ENCODE peak calls at places on chromosomes 7 and 10, in four cellular contexts. T is B cell, Q is glutamatergic neuron, C is mucosa of descending colon. N is an unnamed sample.

GRCh38 chr10:30630571-30630970 is 1.0 kb upstream of the LYZL2 start:
- DNase-seq in T (no peak), Q (no peak), C (no peak), N (no peak)

GRCh38 chr10:100970076-100970913 is 991 bp downstream of the SEMA4G start:
- DNase-seq in T (peak), Q (peak), C (peak), N (peak)

GRCh38 chr10:76543655-76544054 is 1094.0 kb downstream of the KCNMA1 start:
- DNase-seq in T (no peak), Q (no peak), C (no peak), N (no peak)

GRCh38 chr7:80467069-80467468 is 44.8 kb downstream of the GNAT3 start:
- DNase-seq in T (no peak), Q (no peak), C (no peak), N (no peak)

GRCh38 chr10:36096571-36096970 is 454.5 kb upstream of the FZD8 start:
- DNase-seq in T (no peak), Q (no peak), C (no peak), N (no peak)

GRCh38 chr7:98617051-98617959 is at the start of gene NPTX2:
- DNase-seq in T (no peak), Q (peak), C (peak), N (no peak)

GRCh38 chr10:116704926-116705325 is 37.4 kb downstream of the HSPA12A start:
- DNase-seq in T (no peak), Q (no peak), C (no peak), N (no peak)

GRCh38 chr7:7868245-7868899 is 100.2 kb upstream of the GLCCI1 start:
- DNase-seq in T (peak), Q (no peak), C (no peak), N (no peak)

GRCh38 chr7:141359740-141360413 is 191.3 kb upstream of the AGK start:
- DNase-seq in T (no peak), Q (no peak), C (no peak), N (no peak)

GRCh38 chr10:122149138-122149606 is 121.9 kb upstream of the BTBD16 start:
- DNase-seq in T (no peak), Q (peak), C (peak), N (no peak)

GRCh38 chr7:155558961-155559360 is 12.6 kb upstream of the CNPY1 start:
- DNase-seq in T (no peak), Q (no peak), C (no peak), N (no peak)

GRCh38 chr10:103284170-103284569 is 7.2 kb downstream of the INA start:
- DNase-seq in T (no peak), Q (no peak), C (no peak), N (no peak)

GRCh38 chr7:47285860-47286491 is 295.9 kb downstream of the TNS3 start:
- DNase-seq in T (no peak), Q (no peak), C (no peak), N (no peak)

GRCh38 chr7:155974186-155974897 is 162.1 kb upstream of the SHH start:
- DNase-seq in T (no peak), Q (no peak), C (no peak), N (peak)

GRCh38 chr10:5293691-5294550 is 70.8 kb upstream of the UCN3 start:
- DNase-seq in T (no peak), Q (peak), C (peak), N (no peak)

GRCh38 chr10:36007369-36007768 is 365.3 kb upstream of the FZD8 start:
- DNase-seq in T (no peak), Q (no peak), C (no peak), N (no peak)

GRCh38 chr10:22649390-22649841 is 65.0 kb downstream of the PIP4K2A start:
- DNase-seq in T (no peak), Q (no peak), C (no peak), N (no peak)

GRCh38 chr10:44352316-44353127 is 32.4 kb downstream of the CXCL12 start:
- DNase-seq in T (no peak), Q (no peak), C (peak), N (no peak)

GRCh38 chr7:26155531-26156375 is 3.8 kb downstream of the NFE2L3 start:
- DNase-seq in T (no peak), Q (no peak), C (no peak), N (no peak)

GRCh38 chr7:7595451-7595850 is 28.8 kb downstream of the MIOS start:
- DNase-seq in T (peak), Q (no peak), C (no peak), N (no peak)

GRCh38 chr10:100661546-100661945 is 83.8 kb upstream of the PAX2 start:
- DNase-seq in T (no peak), Q (no peak), C (no peak), N (no peak)

GRCh38 chr10:70699659-70700174 is 27.4 kb downstream of the ADAMTS14 start:
- DNase-seq in T (no peak), Q (no peak), C (no peak), N (no peak)

GRCh38 chr7:36372156-36372555 is 17.5 kb upstream of the ANLN start:
- DNase-seq in T (no peak), Q (no peak), C (no peak), N (no peak)

GRCh38 chr10:110344622-110345021 is 39.9 kb upstream of the SMNDC1 start:
- DNase-seq in T (no peak), Q (no peak), C (no peak), N (no peak)

GRCh38 chr10:106565546-106565945 is 599.0 kb downstream of the SORCS1 start:
- DNase-seq in T (no peak), Q (no peak), C (no peak), N (no peak)

GRCh38 chr10:117569610-117570395 is 27.3 kb downstream of the EMX2 start:
- DNase-seq in T (no peak), Q (peak), C (no peak), N (no peak)

GRCh38 chr10:125624800-125625199 is 58.2 kb downstream of the TEX36 start:
- DNase-seq in T (no peak), Q (no peak), C (no peak), N (no peak)

GRCh38 chr7:157544980-157545680 is 208.3 kb downstream of the DNAJB6 start:
- DNase-seq in T (no peak), Q (peak), C (peak), N (no peak)

GRCh38 chr10:19819419-19820033 is 3.3 kb downstream of the PLXDC2 start:
- DNase-seq in T (peak), Q (no peak), C (no peak), N (no peak)

GRCh38 chr7:158760936-158761335 is 56.3 kb upstream of the NCAPG2 start:
- DNase-seq in T (no peak), Q (no peak), C (no peak), N (no peak)

GRCh38 chr10:123800299-123800698 is 91.3 kb downstream of the CPXM2 start:
- DNase-seq in T (no peak), Q (no peak), C (no peak), N (no peak)

GRCh38 chr10:48773580-48773979 is 88.9 kb downstream of the WDFY4 start:
- DNase-seq in T (no peak), Q (no peak), C (no peak), N (no peak)

GRCh38 chr10:61272781-61273180 is 180.4 kb downstream of the TMEM26 start:
- DNase-seq in T (no peak), Q (no peak), C (no peak), N (no peak)

GRCh38 chr7:3493499-3493898 is 192.4 kb downstream of the SDK1 start:
- DNase-seq in T (no peak), Q (no peak), C (no peak), N (no peak)

GRCh38 chr7:822692-823276 is 9.5 kb upstream of the SUN1 start:
- DNase-seq in T (no peak), Q (no peak), C (peak), N (no peak)
- TF ChIP-seq CTCF in T (no peak), Q (no peak), C (no peak), N (no peak)

GRCh38 chr7:86768394-86768793 is 124.7 kb downstream of the GRM3 start:
- DNase-seq in T (no peak), Q (no peak), C (no peak), N (no peak)

GRCh38 chr7:86765931-86766330 is 122.2 kb downstream of the GRM3 start:
- DNase-seq in T (no peak), Q (no peak), C (no peak), N (no peak)

GRCh38 chr7:86773309-86773708 is 129.6 kb downstream of the GRM3 start:
- DNase-seq in T (no peak), Q (no peak), C (no peak), N (no peak)

GRCh38 chr7:86768967-86769760 is 125.5 kb downstream of the GRM3 start:
- DNase-seq in T (no peak), Q (no peak), C (no peak), N (no peak)
- TF ChIP-seq CTCF in T (no peak), Q (no peak), C (no peak), N (no peak)

GRCh38 chr10:73344267-73344666 is 14.4 kb downstream of the CFAP70 start:
- DNase-seq in T (no peak), Q (no peak), C (no peak), N (no peak)

GRCh38 chr10:73338801-73339368 is 19.8 kb downstream of the CFAP70 start:
- DNase-seq in T (no peak), Q (no peak), C (no peak), N (no peak)

GRCh38 chr10:73339436-73339835 is 19.2 kb downstream of the CFAP70 start:
- DNase-seq in T (no peak), Q (no peak), C (no peak), N (no peak)

GRCh38 chr10:73340121-73340520 is 18.5 kb downstream of the CFAP70 start:
- DNase-seq in T (no peak), Q (no peak), C (no peak), N (no peak)
- TF ChIP-seq CTCF in T (no peak), Q (no peak), C (no peak), N (no peak)

DNA sequence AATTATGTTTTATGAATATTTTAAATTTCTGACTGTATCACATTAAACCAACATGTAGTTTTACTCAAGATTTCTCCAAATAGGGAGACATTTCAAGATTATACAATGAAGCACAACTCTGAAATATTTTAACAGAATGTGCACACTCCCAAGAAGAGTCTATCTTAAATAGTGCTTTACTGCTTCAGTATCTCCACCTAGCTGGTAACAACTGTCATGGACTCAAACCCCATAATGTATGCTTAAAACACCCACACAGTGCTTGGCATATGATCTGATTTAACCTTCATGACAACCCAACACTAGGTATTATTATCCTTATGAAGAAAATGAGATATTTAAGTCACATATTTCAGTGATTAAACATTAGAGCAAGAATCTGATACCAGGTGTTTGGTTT is 45.9 kb downstream of the ASZ1 start:
- DNase-seq in T (no peak), Q (no peak), C (no peak), N (no peak)
- TF ChIP-seq CTCF in T (no peak), Q (no peak), C (no peak), N (no peak)

GRCh38 chr7:144063710-144064109 is 5.9 kb upstream of the OR2A25 start:
- DNase-seq in T (no peak), Q (no peak), C (no peak), N (no peak)
- TF ChIP-seq CTCF in T (no peak), Q (peak), C (no peak), N (peak)

GRCh38 chr10:111357859-111358258 is 281.0 kb downstream of the ADRA2A start:
- DNase-seq in T (no peak), Q (no peak), C (no peak), N (no peak)

GRCh38 chr10:111354859-111355258 is 278.0 kb downstream of the ADRA2A start:
- DNase-seq in T (no peak), Q (no peak), C (no peak), N (no peak)

GRCh38 chr10:111356571-111356970 is 279.7 kb downstream of the ADRA2A start:
- DNase-seq in T (no peak), Q (no peak), C (no peak), N (no peak)

GRCh38 chr10:111360260-111360925 is 283.6 kb downstream of the ADRA2A start:
- DNase-seq in T (no peak), Q (peak), C (peak), N (no peak)
- TF ChIP-seq CTCF in T (peak), Q (peak), C (no peak), N (peak)

GRCh38 chr10:29517352-29517923 is 117.3 kb downstream of the SVIL start:
- DNase-seq in T (no peak), Q (peak), C (no peak), N (no peak)
- TF ChIP-seq CTCF in T (no peak), Q (peak), C (no peak), N (peak)

N was measured in type B pancreatic cell.